ENCODE peak calls at places on chromosomes 12 and 14, in nine cellular contexts. One of them, this sample, is unnamed.

GRCh38 chr12:66813137-66813867 is 134.4 kb upstream of the GRIP1 start:
- DNase-seq in breast epithelium: no peak
- DNase-seq in lower lobe of right lung: no peak
- DNase-seq in HFF-Myc: no peak
- DNase-seq in brain microvascular endothelial cell: no peak
- DNase-seq in lung: no peak
- DNase-seq in neural progenitor cell: no peak
- DNase-seq in fibroblast of lung: no peak
- DNase-seq in heart right ventricle: no peak
- DNase-seq in this sample: no peak

GRCh38 chr12:131375972-131376345 is 334.9 kb upstream of the SFSWAP start:
- DNase-seq in breast epithelium: no peak
- DNase-seq in lower lobe of right lung: no peak
- DNase-seq in HFF-Myc: no peak
- DNase-seq in brain microvascular endothelial cell: no peak
- DNase-seq in lung: no peak
- DNase-seq in neural progenitor cell: no peak
- DNase-seq in fibroblast of lung: no peak
- DNase-seq in heart right ventricle: no peak
- DNase-seq in this sample: no peak

GRCh38 chr14:32019271-32019670 is 57.8 kb upstream of the ARHGAP5 start:
- DNase-seq in breast epithelium: no peak
- DNase-seq in lower lobe of right lung: no peak
- DNase-seq in HFF-Myc: no peak
- DNase-seq in brain microvascular endothelial cell: no peak
- DNase-seq in lung: no peak
- DNase-seq in neural progenitor cell: peak
- DNase-seq in fibroblast of lung: no peak
- DNase-seq in heart right ventricle: no peak
- DNase-seq in this sample: no peak

GRCh38 chr14:50734950-50735697 is 67.0 kb upstream of the SAV1 start:
- DNase-seq in breast epithelium: no peak
- DNase-seq in lower lobe of right lung: no peak
- DNase-seq in HFF-Myc: no peak
- DNase-seq in brain microvascular endothelial cell: no peak
- DNase-seq in lung: no peak
- DNase-seq in neural progenitor cell: no peak
- DNase-seq in fibroblast of lung: no peak
- DNase-seq in heart right ventricle: no peak
- DNase-seq in this sample: no peak

GRCh38 chr12:116160196-116160595 is 117.3 kb downstream of the MED13L start:
- DNase-seq in breast epithelium: no peak
- DNase-seq in lower lobe of right lung: no peak
- DNase-seq in HFF-Myc: no peak
- DNase-seq in brain microvascular endothelial cell: no peak
- DNase-seq in lung: no peak
- DNase-seq in neural progenitor cell: no peak
- DNase-seq in fibroblast of lung: peak
- DNase-seq in heart right ventricle: no peak
- DNase-seq in this sample: no peak

GRCh38 chr12:14664434-14665023 is 31.9 kb downstream of the GUCY2C start:
- DNase-seq in breast epithelium: no peak
- DNase-seq in lower lobe of right lung: no peak
- DNase-seq in HFF-Myc: no peak
- DNase-seq in brain microvascular endothelial cell: peak
- DNase-seq in lung: no peak
- DNase-seq in neural progenitor cell: no peak
- DNase-seq in fibroblast of lung: peak
- DNase-seq in heart right ventricle: no peak
- DNase-seq in this sample: peak

GRCh38 chr14:70282666-70283065 is 76.8 kb downstream of the COX16 start:
- DNase-seq in breast epithelium: no peak
- DNase-seq in lower lobe of right lung: no peak
- DNase-seq in HFF-Myc: no peak
- DNase-seq in brain microvascular endothelial cell: no peak
- DNase-seq in lung: no peak
- DNase-seq in neural progenitor cell: no peak
- DNase-seq in fibroblast of lung: no peak
- DNase-seq in heart right ventricle: no peak
- DNase-seq in this sample: no peak

GRCh38 chr12:51246254-51246853 is 7.7 kb downstream of the DAZAP2 start:
- DNase-seq in breast epithelium: no peak
- DNase-seq in lower lobe of right lung: no peak
- DNase-seq in HFF-Myc: peak
- DNase-seq in brain microvascular endothelial cell: peak
- DNase-seq in lung: peak
- DNase-seq in neural progenitor cell: no peak
- DNase-seq in fibroblast of lung: peak
- DNase-seq in heart right ventricle: no peak
- DNase-seq in this sample: no peak

GRCh38 chr14:81471062-81471461 is 62.6 kb downstream of the SEL1L start:
- DNase-seq in breast epithelium: no peak
- DNase-seq in lower lobe of right lung: no peak
- DNase-seq in HFF-Myc: no peak
- DNase-seq in brain microvascular endothelial cell: no peak
- DNase-seq in lung: no peak
- DNase-seq in neural progenitor cell: no peak
- DNase-seq in fibroblast of lung: no peak
- DNase-seq in heart right ventricle: no peak
- DNase-seq in this sample: no peak

GRCh38 chr14:54182419-54183040 is 214.3 kb upstream of the CDKN3 start:
- DNase-seq in breast epithelium: no peak
- DNase-seq in lower lobe of right lung: no peak
- DNase-seq in HFF-Myc: peak
- DNase-seq in brain microvascular endothelial cell: no peak
- DNase-seq in lung: no peak
- DNase-seq in neural progenitor cell: no peak
- DNase-seq in fibroblast of lung: peak
- DNase-seq in heart right ventricle: no peak
- DNase-seq in this sample: peak

GRCh38 chr14:67964391-67964812 is 144.8 kb downstream of the RAD51B start:
- DNase-seq in breast epithelium: no peak
- DNase-seq in lower lobe of right lung: no peak
- DNase-seq in HFF-Myc: no peak
- DNase-seq in brain microvascular endothelial cell: no peak
- DNase-seq in lung: no peak
- DNase-seq in neural progenitor cell: no peak
- DNase-seq in fibroblast of lung: no peak
- DNase-seq in heart right ventricle: no peak
- DNase-seq in this sample: no peak

GRCh38 chr14:67674480-67675218 is at the start of gene VTI1B:
- DNase-seq in breast epithelium: peak
- DNase-seq in lower lobe of right lung: peak
- DNase-seq in HFF-Myc: no peak
- DNase-seq in brain microvascular endothelial cell: peak
- DNase-seq in lung: peak
- DNase-seq in neural progenitor cell: peak
- DNase-seq in fibroblast of lung: peak
- DNase-seq in heart right ventricle: peak
- DNase-seq in this sample: peak

GRCh38 chr12:94712852-94713545 is 62.6 kb upstream of the TMCC3 start:
- DNase-seq in breast epithelium: no peak
- DNase-seq in lower lobe of right lung: no peak
- DNase-seq in HFF-Myc: no peak
- DNase-seq in brain microvascular endothelial cell: no peak
- DNase-seq in lung: no peak
- DNase-seq in neural progenitor cell: no peak
- DNase-seq in fibroblast of lung: no peak
- DNase-seq in heart right ventricle: no peak
- DNase-seq in this sample: no peak

GRCh38 chr12:94714378-94714777 is 64.0 kb upstream of the TMCC3 start:
- DNase-seq in breast epithelium: no peak
- DNase-seq in lower lobe of right lung: no peak
- DNase-seq in HFF-Myc: peak
- DNase-seq in brain microvascular endothelial cell: peak
- DNase-seq in lung: no peak
- DNase-seq in neural progenitor cell: no peak
- DNase-seq in fibroblast of lung: peak
- DNase-seq in heart right ventricle: no peak
- DNase-seq in this sample: peak

GRCh38 chr12:94707892-94708291 is 57.5 kb upstream of the TMCC3 start:
- DNase-seq in breast epithelium: no peak
- DNase-seq in lower lobe of right lung: no peak
- DNase-seq in HFF-Myc: no peak
- DNase-seq in brain microvascular endothelial cell: peak
- DNase-seq in lung: peak
- DNase-seq in neural progenitor cell: no peak
- DNase-seq in fibroblast of lung: peak
- DNase-seq in heart right ventricle: peak
- DNase-seq in this sample: peak

GRCh38 chr12:94706250-94706661 is 55.9 kb upstream of the TMCC3 start:
- DNase-seq in breast epithelium: no peak
- DNase-seq in lower lobe of right lung: no peak
- DNase-seq in HFF-Myc: no peak
- DNase-seq in brain microvascular endothelial cell: peak
- DNase-seq in lung: no peak
- DNase-seq in neural progenitor cell: no peak
- DNase-seq in fibroblast of lung: no peak
- DNase-seq in heart right ventricle: no peak
- DNase-seq in this sample: no peak

GRCh38 chr12:94710933-94711332 is 60.6 kb upstream of the TMCC3 start:
- DNase-seq in breast epithelium: no peak
- DNase-seq in lower lobe of right lung: no peak
- DNase-seq in HFF-Myc: peak
- DNase-seq in brain microvascular endothelial cell: no peak
- DNase-seq in lung: no peak
- DNase-seq in neural progenitor cell: peak
- DNase-seq in fibroblast of lung: peak
- DNase-seq in heart right ventricle: no peak
- DNase-seq in this sample: no peak
- TF ChIP-seq CTCF in breast epithelium: no peak
- TF ChIP-seq CTCF in lower lobe of right lung: peak
- TF ChIP-seq CTCF in HFF-Myc: peak
- TF ChIP-seq CTCF in brain microvascular endothelial cell: peak
- TF ChIP-seq CTCF in lung: no peak
- TF ChIP-seq CTCF in neural progenitor cell: peak
- TF ChIP-seq CTCF in fibroblast of lung: peak
- TF ChIP-seq CTCF in heart right ventricle: no peak
- TF ChIP-seq CTCF in this sample: peak

GRCh38 chr14:90348270-90348669 is 16.5 kb upstream of the NRDE2 start:
- DNase-seq in breast epithelium: no peak
- DNase-seq in lower lobe of right lung: no peak
- DNase-seq in HFF-Myc: no peak
- DNase-seq in brain microvascular endothelial cell: no peak
- DNase-seq in lung: no peak
- DNase-seq in neural progenitor cell: no peak
- DNase-seq in fibroblast of lung: no peak
- DNase-seq in heart right ventricle: no peak
- DNase-seq in this sample: no peak

GRCh38 chr14:90344285-90344684 is 12.5 kb upstream of the NRDE2 start:
- DNase-seq in breast epithelium: no peak
- DNase-seq in lower lobe of right lung: no peak
- DNase-seq in HFF-Myc: no peak
- DNase-seq in brain microvascular endothelial cell: no peak
- DNase-seq in lung: no peak
- DNase-seq in neural progenitor cell: no peak
- DNase-seq in fibroblast of lung: no peak
- DNase-seq in heart right ventricle: no peak
- DNase-seq in this sample: no peak

GRCh38 chr14:90354551-90355298 is 23.0 kb upstream of the NRDE2 start:
- DNase-seq in breast epithelium: no peak
- DNase-seq in lower lobe of right lung: no peak
- DNase-seq in HFF-Myc: no peak
- DNase-seq in brain microvascular endothelial cell: no peak
- DNase-seq in lung: no peak
- DNase-seq in neural progenitor cell: no peak
- DNase-seq in fibroblast of lung: no peak
- DNase-seq in heart right ventricle: no peak
- DNase-seq in this sample: no peak

GRCh38 chr14:90344920-90345557 is 13.3 kb upstream of the NRDE2 start:
- DNase-seq in breast epithelium: no peak
- DNase-seq in lower lobe of right lung: no peak
- DNase-seq in HFF-Myc: no peak
- DNase-seq in brain microvascular endothelial cell: no peak
- DNase-seq in lung: no peak
- DNase-seq in neural progenitor cell: no peak
- DNase-seq in fibroblast of lung: no peak
- DNase-seq in heart right ventricle: no peak
- DNase-seq in this sample: no peak

DNA sequence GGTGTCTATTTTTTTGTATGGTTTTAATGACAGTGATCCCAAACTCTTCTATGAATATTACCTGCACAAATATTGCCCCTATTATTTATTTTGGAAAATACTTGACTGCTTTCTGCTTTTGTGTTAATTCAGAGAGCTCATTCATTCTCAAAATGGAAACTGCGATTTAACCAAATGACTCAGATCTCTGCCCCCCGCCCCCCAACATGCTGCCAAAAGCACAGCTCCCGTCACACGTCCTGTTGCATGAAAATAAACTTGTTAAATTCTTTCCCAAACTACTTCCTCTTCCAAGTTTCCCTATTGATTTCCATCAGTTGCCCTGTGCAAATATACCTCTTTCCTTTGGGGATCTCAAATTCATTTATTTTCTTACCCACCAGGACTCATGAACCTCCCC is 18.0 kb upstream of the NRDE2 start:
- DNase-seq in breast epithelium: no peak
- DNase-seq in lower lobe of right lung: no peak
- DNase-seq in HFF-Myc: no peak
- DNase-seq in brain microvascular endothelial cell: no peak
- DNase-seq in lung: no peak
- DNase-seq in neural progenitor cell: no peak
- DNase-seq in fibroblast of lung: no peak
- DNase-seq in heart right ventricle: no peak
- DNase-seq in this sample: no peak
- H3K4me3 ChIP-seq in breast epithelium: no peak
- H3K4me3 ChIP-seq in lower lobe of right lung: no peak
- H3K4me3 ChIP-seq in HFF-Myc: no peak
- H3K4me3 ChIP-seq in brain microvascular endothelial cell: no peak
- H3K4me3 ChIP-seq in lung: no peak
- H3K4me3 ChIP-seq in neural progenitor cell: no peak
- H3K4me3 ChIP-seq in fibroblast of lung: no peak
- H3K4me3 ChIP-seq in heart right ventricle: no peak
- H3K4me3 ChIP-seq in this sample: no peak

GRCh38 chr12:18570543-18570942 is 167.3 kb downstream of the PLCZ1 start:
- DNase-seq in breast epithelium: no peak
- DNase-seq in lower lobe of right lung: no peak
- DNase-seq in HFF-Myc: no peak
- DNase-seq in brain microvascular endothelial cell: no peak
- DNase-seq in lung: no peak
- DNase-seq in neural progenitor cell: peak
- DNase-seq in fibroblast of lung: no peak
- DNase-seq in heart right ventricle: no peak
- DNase-seq in this sample: no peak
- TF ChIP-seq CTCF in breast epithelium: no peak
- TF ChIP-seq CTCF in lower lobe of right lung: no peak
- TF ChIP-seq CTCF in HFF-Myc: no peak
- TF ChIP-seq CTCF in brain microvascular endothelial cell: no peak
- TF ChIP-seq CTCF in lung: no peak
- TF ChIP-seq CTCF in neural progenitor cell: no peak
- TF ChIP-seq CTCF in fibroblast of lung: no peak
- TF ChIP-seq CTCF in heart right ventricle: no peak
- TF ChIP-seq CTCF in this sample: no peak

DNA sequence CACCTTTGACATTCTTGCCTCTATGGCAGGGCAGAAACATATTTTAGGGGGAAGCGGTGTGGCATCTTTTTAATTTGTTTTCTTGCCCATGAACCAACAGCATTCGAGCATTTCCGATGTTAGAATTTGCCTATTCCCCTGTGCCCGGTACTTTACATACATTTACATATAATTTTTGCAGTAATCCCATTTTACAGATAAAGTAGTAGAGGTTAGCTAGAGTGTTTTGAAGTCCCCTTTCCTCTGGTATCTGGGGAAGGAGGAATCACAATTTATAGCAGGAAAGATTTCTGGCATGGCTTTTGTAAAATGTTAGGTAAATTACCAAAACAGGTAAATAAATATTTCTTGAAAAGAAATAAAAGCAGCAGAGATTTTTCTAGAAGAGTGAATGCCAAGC is 1.6 kb downstream of the BORCS5 start:
- DNase-seq in breast epithelium: no peak
- DNase-seq in lower lobe of right lung: no peak
- DNase-seq in HFF-Myc: no peak
- DNase-seq in brain microvascular endothelial cell: no peak
- DNase-seq in lung: no peak
- DNase-seq in neural progenitor cell: no peak
- DNase-seq in fibroblast of lung: no peak
- DNase-seq in heart right ventricle: no peak
- DNase-seq in this sample: no peak
- H3K4me3 ChIP-seq in breast epithelium: no peak
- H3K4me3 ChIP-seq in lower lobe of right lung: peak
- H3K4me3 ChIP-seq in HFF-Myc: peak
- H3K4me3 ChIP-seq in brain microvascular endothelial cell: no peak
- H3K4me3 ChIP-seq in lung: no peak
- H3K4me3 ChIP-seq in neural progenitor cell: peak
- H3K4me3 ChIP-seq in fibroblast of lung: peak
- H3K4me3 ChIP-seq in heart right ventricle: peak
- H3K4me3 ChIP-seq in this sample: no peak

This sample was measured in astrocyte of the spinal cord.